ENCODE peak calls at places on chromosomes 4 and X, in seven cellular contexts. G is aorta, L is IMR-90, P is left ventricle myocardium inferior, J is A549, S is neuronal stem cell, V is HL-60. H is an unnamed sample.
A peak's percentile ranks its signal among the peaks of the same experiment; 100 is the strongest.

GRCh38 chr4:54683616-54684346 is 26.0 kb downstream of the KIT start:
- DNase-seq in G (no peak), L (no peak), P (no peak), J (peak; percentile 20), S (no peak), V (no peak), H (no peak)

GRCh38 chr4:149140841-149141240 is 674.8 kb downstream of the IQCM start:
- DNase-seq in G (no peak), L (peak; percentile 22), P (no peak), J (no peak), S (no peak), V (no peak), H (no peak)

GRCh38 chrX:139213241-139213709 is 317.3 kb upstream of the F9 start:
- DNase-seq in G (no peak), L (no peak), P (no peak), J (no peak), S (no peak), V (no peak), H (no peak)

GRCh38 chr4:5467111-5467510 is 241.2 kb downstream of the EVC2 start:
- DNase-seq in G (no peak), L (no peak), P (no peak), J (no peak), S (no peak), V (no peak), H (no peak)

GRCh38 chr4:46820154-46820553 is 88.9 kb downstream of the COX7B2 start:
- DNase-seq in G (no peak), L (no peak), P (no peak), J (no peak), S (no peak), V (no peak), H (no peak)

GRCh38 chr4:150082241-150082640 is 4.0 kb downstream of the DCLK2 start:
- DNase-seq in G (no peak), L (no peak), P (no peak), J (no peak), S (no peak), V (no peak), H (no peak)

GRCh38 chr4:81499840-81500239 is 28.1 kb upstream of the RASGEF1B start:
- DNase-seq in G (no peak), L (no peak), P (no peak), J (no peak), S (peak; percentile 33), V (no peak), H (no peak)

GRCh38 chrX:121084903-121085611 is 37.6 kb downstream of the GLUD2 start:
- DNase-seq in G (no peak), L (no peak), P (no peak), J (no peak), S (no peak), V (no peak), H (no peak)

GRCh38 chr4:48710446-48711209 is 69.5 kb downstream of the FRYL start:
- DNase-seq in G (no peak), L (peak; percentile 4), P (no peak), J (no peak), S (no peak), V (no peak), H (no peak)

GRCh38 chr4:184896868-184897715 is 71.3 kb upstream of the ACSL1 start:
- DNase-seq in G (peak; percentile 74), L (no peak), P (peak; percentile 16), J (no peak), S (no peak), V (peak; percentile 61), H (peak; percentile 88)

GRCh38 chr4:71404049-71404448 is 65.2 kb downstream of the SLC4A4 start:
- DNase-seq in G (no peak), L (peak; percentile 45), P (no peak), J (no peak), S (no peak), V (no peak), H (no peak)

GRCh38 chr4:186829740-186830449 is 106.2 kb upstream of the FAT1 start:
- DNase-seq in G (no peak), L (peak; percentile 98), P (no peak), J (peak; percentile 80), S (no peak), V (no peak), H (no peak)

GRCh38 chr4:62548108-62548524 is 1348.0 kb downstream of the ADGRL3 start:
- DNase-seq in G (peak; percentile 69), L (no peak), P (peak; percentile 55), J (peak; percentile 0), S (no peak), V (no peak), H (no peak)

GRCh38 chr4:25439913-25440477 is 62.9 kb downstream of the ANAPC4 start:
- DNase-seq in G (no peak), L (peak; percentile 68), P (no peak), J (peak; percentile 58), S (peak; percentile 63), V (peak; percentile 40), H (no peak)

GRCh38 chr4:108008721-108009120 is 19.0 kb downstream of the HADH start:
- DNase-seq in G (no peak), L (peak; percentile 81), P (no peak), J (no peak), S (no peak), V (peak; percentile 49), H (no peak)

GRCh38 chrX:126855839-126856238 is 36.3 kb downstream of the PRR32 start:
- DNase-seq in G (no peak), L (no peak), P (no peak), J (no peak), S (no peak), V (no peak), H (no peak)

GRCh38 chrX:104564921-104565703 is 887 bp upstream of the IL1RAPL2 start:
- DNase-seq in G (no peak), L (no peak), P (no peak), J (no peak), S (no peak), V (no peak), H (no peak)

GRCh38 chrX:104172121-104172520 is 5.9 kb downstream of the FAM199X start:
- DNase-seq in G (no peak), L (no peak), P (no peak), J (no peak), S (no peak), V (no peak), H (no peak)

GRCh38 chrX:482702-483203 is 96.0 kb upstream of the PPP2R3B start:
- DNase-seq in G (no peak), L (no peak), P (no peak), J (peak; percentile 63), S (no peak), V (no peak), H (no peak)

GRCh38 chr4:143555676-143556075 is 42.2 kb downstream of the SMARCA5 start:
- DNase-seq in G (no peak), L (peak; percentile 5), P (no peak), J (no peak), S (no peak), V (no peak), H (no peak)

GRCh38 chr4:162803378-162803777 is 363.3 kb downstream of the NAF1 start:
- DNase-seq in G (no peak), L (no peak), P (no peak), J (no peak), S (no peak), V (no peak), H (no peak)

GRCh38 chr4:112348488-112349158 is 51.5 kb downstream of the ALPK1 start:
- DNase-seq in G (peak; percentile 58), L (peak; percentile 84), P (peak; percentile 84), J (peak; percentile 63), S (peak; percentile 51), V (no peak), H (no peak)

GRCh38 chr4:153432971-153433752 is 33.0 kb upstream of the TMEM131L start:
- DNase-seq in G (peak; percentile 78), L (peak; percentile 64), P (peak; percentile 26), J (peak; percentile 43), S (no peak), V (peak; percentile 57), H (no peak)

GRCh38 chr4:153522800-153523089 is 56.6 kb downstream of the TMEM131L start:
- DNase-seq in G (no peak), L (no peak), P (no peak), J (no peak), S (no peak), V (no peak), H (no peak)

GRCh38 chrX:39592776-39593175 is 505.0 kb downstream of the BCOR start:
- DNase-seq in G (no peak), L (no peak), P (no peak), J (no peak), S (no peak), V (no peak), H (no peak)

DNA sequence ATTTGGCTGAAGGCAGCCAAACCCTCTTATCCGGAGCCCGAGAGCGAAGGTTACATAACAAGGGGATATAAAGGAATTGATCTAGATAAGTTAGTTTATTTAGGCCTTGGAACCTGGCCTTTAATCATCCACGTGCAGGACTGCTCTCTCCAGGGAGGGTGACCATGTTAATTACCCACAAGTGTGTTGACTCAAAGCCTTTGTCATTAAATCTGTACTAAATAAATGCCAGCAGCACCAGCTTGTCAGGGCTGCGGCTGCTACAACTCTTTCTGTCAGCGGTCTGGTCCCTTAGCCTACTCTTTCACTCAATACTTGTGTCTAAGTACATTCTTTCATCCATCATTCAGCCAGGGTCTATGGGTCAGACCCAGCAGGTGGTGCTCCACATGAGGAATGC is 206.1 kb downstream of the TBCK start:
- DNase-seq in G (no peak), L (no peak), P (no peak), J (no peak), S (no peak), V (no peak), H (no peak)
- H3K4me3 ChIP-seq in G (no peak overlapping the region), L (no peak overlapping the region), P (no peak overlapping the region), J (no peak overlapping the region), S (no peak overlapping the region), V (no peak overlapping the region), H (no peak overlapping the region)

DNA sequence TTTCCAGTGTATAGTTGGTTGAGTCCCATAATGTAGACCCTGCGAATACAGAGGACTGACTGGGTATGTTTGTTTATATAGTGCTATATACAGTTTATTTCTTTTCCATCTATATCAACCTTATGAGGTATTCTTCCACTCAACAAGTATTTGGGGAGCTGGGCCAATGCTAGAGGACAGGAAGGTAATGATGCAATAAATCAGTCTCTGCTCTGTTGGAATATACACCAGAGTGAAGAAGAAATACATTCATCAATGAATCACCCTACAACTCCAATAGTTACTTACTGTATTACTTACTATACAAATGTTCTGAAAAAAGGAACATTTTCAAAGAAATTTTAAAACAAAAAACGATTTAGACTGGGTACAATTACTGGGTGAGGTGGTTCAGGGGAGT is 2.1 kb upstream of the ARSJ start:
- DNase-seq in G (no peak), L (peak; percentile 53), P (no peak), J (no peak), S (no peak), V (no peak), H (no peak)
- H3K4me3 ChIP-seq in G (no peak overlapping the region), L (no peak overlapping the region), P (no peak overlapping the region), J (no peak overlapping the region), S (no peak overlapping the region), V (no peak overlapping the region), H (no peak overlapping the region)

GRCh38 chrX:128897611-128898010 is 625.7 kb downstream of the SMARCA1 start:
- DNase-seq in G (no peak), L (no peak), P (no peak), J (no peak), S (no peak), V (no peak), H (no peak)
- H3K4me3 ChIP-seq in G (no peak overlapping the region), L (no peak overlapping the region), P (no peak overlapping the region), J (no peak overlapping the region), S (no peak overlapping the region), V (no peak overlapping the region), H (no peak overlapping the region)

DNA sequence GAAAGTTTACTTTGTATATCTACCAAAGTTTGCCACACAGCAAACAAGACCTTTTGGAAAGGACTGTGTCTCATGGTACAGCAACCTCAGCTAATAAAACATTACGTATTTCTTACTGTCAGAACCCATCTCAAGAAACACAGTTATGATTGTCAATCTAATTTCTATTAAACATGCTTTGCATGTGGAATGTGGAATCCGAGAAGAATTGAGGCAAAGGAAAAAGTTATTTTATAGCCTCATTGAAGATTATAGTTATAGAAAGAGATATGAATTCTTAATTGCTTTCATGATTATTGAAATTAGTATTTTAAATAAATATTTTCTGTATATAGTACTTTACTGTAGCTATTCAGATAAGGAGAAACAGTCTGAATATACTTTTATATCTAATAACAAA is 5.4 kb downstream of the PCDH7 start:
- DNase-seq in G (no peak), L (no peak), P (no peak), J (no peak), S (no peak), V (no peak), H (no peak)
- H3K4me3 ChIP-seq in G (peak overlapping the region; percentile 95), L (peak overlapping the region; percentile 24), P (peak overlapping the region; percentile 77), J (no peak overlapping the region), S (no peak overlapping the region), V (no peak overlapping the region), H (no peak overlapping the region)